ENCODE peak calls at places on chromosomes 2 and 18, in seven cellular contexts. E is WTC11; H is H9; Q is A549; F is activated naive CD8-positive, alpha-beta T cell treated with anti-CD3 and anti-CD28 coated beads, Interleukin-2, amount 50 U/mL, for 24 hours; U is fibroblast of gingiva; P is H54. X is an unnamed sample.

GRCh38 chr2:174121612-174122011 is 126.7 kb downstream of the OLA1 start:
- DNase-seq in E (no peak), H (no peak), Q (no peak), F (no peak), U (no peak), P (no peak), X (peak)

GRCh38 chr2:88824951-88825350 is 133.5 kb downstream of the RPIA start:
- DNase-seq in E (no peak), H (no peak), Q (no peak), F (no peak), U (no peak), P (no peak), X (peak)

GRCh38 chr2:232761301-232761907 is 15.0 kb downstream of the KCNJ13 start:
- DNase-seq in E (no peak), H (no peak), Q (peak), F (peak), U (peak), P (no peak), X (peak)

GRCh38 chr2:15913146-15913545 is 27.2 kb upstream of the MYCN start:
- DNase-seq in E (no peak), H (no peak), Q (peak), F (no peak), U (no peak), P (no peak), X (no peak)

GRCh38 chr18:57544958-57545661 is 41.4 kb downstream of the FECH start:
- DNase-seq in E (no peak), H (no peak), Q (no peak), F (no peak), U (no peak), P (no peak), X (no peak)

GRCh38 chr2:44245068-44245861 is 30.0 kb upstream of the SLC3A1 start:
- DNase-seq in E (no peak), H (no peak), Q (peak), F (no peak), U (no peak), P (no peak), X (peak)

GRCh38 chr18:54130177-54130576 is 94.3 kb downstream of the MBD2 start:
- DNase-seq in E (no peak), H (no peak), Q (no peak), F (no peak), U (no peak), P (no peak), X (no peak)

GRCh38 chr2:62038980-62039771 is 133.7 kb downstream of the COMMD1 start:
- DNase-seq in E (no peak), H (no peak), Q (no peak), F (peak), U (peak), P (no peak), X (no peak)

GRCh38 chr2:223896751-223897320 is 48.3 kb downstream of the WDFY1 start:
- DNase-seq in E (no peak), H (no peak), Q (no peak), F (no peak), U (no peak), P (no peak), X (no peak)

GRCh38 chr2:207143474-207144190 is 22.1 kb downstream of the KLF7 start:
- DNase-seq in E (no peak), H (peak), Q (no peak), F (peak), U (peak), P (no peak), X (no peak)

GRCh38 chr18:26468931-26469340 is 79.4 kb downstream of the KCTD1 start:
- DNase-seq in E (peak), H (peak), Q (peak), F (peak), U (no peak), P (no peak), X (no peak)

GRCh38 chr18:10875836-10876235 is 273.5 kb downstream of the PIEZO2 start:
- DNase-seq in E (no peak), H (no peak), Q (no peak), F (no peak), U (no peak), P (no peak), X (no peak)

GRCh38 chr2:228768818-228769217 is 502.3 kb downstream of the PID1 start:
- DNase-seq in E (no peak), H (no peak), Q (no peak), F (no peak), U (peak), P (peak), X (no peak)

GRCh38 chr2:200702646-200703118 is 109.0 kb upstream of the BZW1 start:
- DNase-seq in E (no peak), H (no peak), Q (no peak), F (peak), U (no peak), P (no peak), X (no peak)

GRCh38 chr2:54106631-54107454 is 8.6 kb upstream of the ACYP2 start:
- DNase-seq in E (no peak), H (no peak), Q (peak), F (peak), U (peak), P (peak), X (peak)

GRCh38 chr2:47720036-47720435 is 62.9 kb upstream of the MSH6 start:
- DNase-seq in E (no peak), H (no peak), Q (no peak), F (no peak), U (no peak), P (no peak), X (no peak)

GRCh38 chr2:122148128-122148792 is 392.8 kb downstream of the TSN start:
- DNase-seq in E (no peak), H (no peak), Q (no peak), F (no peak), U (no peak), P (no peak), X (no peak)

GRCh38 chr2:71788186-71788525 is 334.8 kb downstream of the DYSF start:
- DNase-seq in E (no peak), H (no peak), Q (no peak), F (no peak), U (peak), P (no peak), X (no peak)

X was measured in PC-9.